ENCODE peak calls at places on chromosomes 5 and 9, in seven cellular contexts. Z is mesendoderm, P is IMR-90, E is H9, N is mesenchymal stem cell, T is H1, D is neuronal stem cell. V is an unnamed sample.

GRCh38 chr9:137435980-137436760 is 5.0 kb downstream of the ENTPD8 start:
- DNase-seq in Z (no peak), P (peak; percentile 76), E (no peak), N (peak; percentile 65), T (no peak), D (no peak), V (peak; percentile 34)

GRCh38 chr5:102666164-102666951 is 88.7 kb upstream of the PAM start:
- DNase-seq in Z (peak; percentile 71), P (no peak), E (no peak), N (no peak), T (no peak), D (peak; percentile 33), V (peak; percentile 32)

GRCh38 chr5:43560128-43560527 is 3.3 kb upstream of the PAIP1 start:
- DNase-seq in Z (no peak), P (peak; percentile 77), E (no peak), N (peak; percentile 26), T (no peak), D (no peak), V (no peak)

GRCh38 chr9:96818535-96818934 is 35.8 kb downstream of the ZNF782 start:
- DNase-seq in Z (peak; percentile 29), P (no peak), E (no peak), N (peak; percentile 19), T (no peak), D (no peak), V (no peak)

GRCh38 chr5:56211298-56211865 is 21.7 kb downstream of the ANKRD55 start:
- DNase-seq in Z (peak; percentile 34), P (peak; percentile 84), E (no peak), N (peak; percentile 80), T (no peak), D (peak; percentile 46), V (peak; percentile 96)

GRCh38 chr5:177312649-177313181 is 1.0 kb upstream of the MXD3 start:
- DNase-seq in Z (peak; percentile 83), P (no peak), E (peak; percentile 84), N (no peak), T (no peak), D (no peak), V (peak; percentile 20)

GRCh38 chr5:96384353-96384752 is 48.7 kb downstream of the PCSK1 start:
- DNase-seq in Z (peak; percentile 4), P (peak; percentile 67), E (no peak), N (peak; percentile 60), T (no peak), D (no peak), V (no peak)

GRCh38 chr5:41193462-41194166 is 19.7 kb downstream of the C6 start:
- DNase-seq in Z (no peak), P (peak; percentile 49), E (no peak), N (no peak), T (no peak), D (no peak), V (peak; percentile 67)

GRCh38 chr5:167861134-167861930 is 430.1 kb upstream of the WWC1 start:
- DNase-seq in Z (peak; percentile 66), P (no peak), E (peak; percentile 49), N (peak; percentile 39), T (no peak), D (peak; percentile 58), V (no peak)

GRCh38 chr5:136506131-136506530 is 140.8 kb upstream of the TRPC7 start:
- DNase-seq in Z (peak; percentile 52), P (no peak), E (peak; percentile 40), N (no peak), T (no peak), D (no peak), V (no peak)

GRCh38 chr9:137267933-137268355 is 9.6 kb upstream of the TOR4A start:
- DNase-seq in Z (no peak), P (peak; percentile 15), E (no peak), N (peak; percentile 79), T (no peak), D (no peak), V (no peak)

GRCh38 chr5:169827769-169828168 is 152.5 kb downstream of the INSYN2B start:
- DNase-seq in Z (no peak), P (peak; percentile 14), E (no peak), N (no peak), T (no peak), D (no peak), V (no peak)

GRCh38 chr5:110112355-110112754 is 422.6 kb downstream of the MAN2A1 start:
- DNase-seq in Z (peak; percentile 16), P (no peak), E (no peak), N (no peak), T (no peak), D (no peak), V (no peak)

GRCh38 chr9:130143974-130144373 is 28.2 kb upstream of the NCS1 start:
- DNase-seq in Z (no peak), P (peak; percentile 42), E (no peak), N (peak; percentile 31), T (no peak), D (no peak), V (no peak)

GRCh38 chr9:87701931-87702421 is 23.9 kb upstream of the CTSL start:
- DNase-seq in Z (peak; percentile 82), P (no peak), E (no peak), N (no peak), T (no peak), D (peak; percentile 17), V (no peak)

GRCh38 chr5:94969174-94969573 is 315.7 kb downstream of the MCTP1 start:
- DNase-seq in Z (peak; percentile 5), P (peak; percentile 18), E (no peak), N (peak; percentile 25), T (no peak), D (no peak), V (no peak)

GRCh38 chr9:20620658-20621552 is 1.4 kb downstream of the MLLT3 start:
- DNase-seq in Z (peak; percentile 16), P (peak; percentile 53), E (peak; percentile 42), N (peak; percentile 70), T (no peak), D (peak; percentile 27), V (peak; percentile 50)

GRCh38 chr5:107917983-107918382 is 247.2 kb upstream of the EFNA5 start:
- DNase-seq in Z (peak; percentile 26), P (no peak), E (no peak), N (no peak), T (no peak), D (no peak), V (peak; percentile 3)

GRCh38 chr9:4508246-4508906 is 18.1 kb downstream of the SLC1A1 start:
- DNase-seq in Z (peak; percentile 65), P (peak; percentile 53), E (no peak), N (peak; percentile 72), T (no peak), D (no peak), V (peak; percentile 59)

GRCh38 chr5:78399115-78399514 is 38.7 kb downstream of the SCAMP1 start:
- DNase-seq in Z (no peak), P (peak; percentile 49), E (no peak), N (no peak), T (no peak), D (no peak), V (no peak)

GRCh38 chr5:135024956-135025729 is 8.9 kb downstream of the PITX1 start:
- DNase-seq in Z (no peak), P (no peak), E (no peak), N (peak; percentile 41), T (no peak), D (no peak), V (peak; percentile 8)

GRCh38 chr9:92332577-92333287 is 7.0 kb downstream of the CENPP start:
- DNase-seq in Z (no peak), P (peak; percentile 43), E (no peak), N (no peak), T (no peak), D (no peak), V (no peak)

GRCh38 chr5:137207023-137207760 is 291.9 kb downstream of the SPOCK1 start:
- DNase-seq in Z (no peak), P (no peak), E (no peak), N (no peak), T (no peak), D (no peak), V (no peak)

GRCh38 chr5:3103241-3103855 is 351.9 kb upstream of the IRX2 start:
- DNase-seq in Z (peak; percentile 36), P (no peak), E (peak; percentile 35), N (no peak), T (no peak), D (peak; percentile 61), V (no peak)

GRCh38 chr5:86766103-86766502 is 148.4 kb downstream of the COX7C start:
- DNase-seq in Z (peak; percentile 37), P (no peak), E (no peak), N (no peak), T (no peak), D (no peak), V (no peak)

GRCh38 chr5:174505621-174506020 is 218.8 kb upstream of the MSX2 start:
- DNase-seq in Z (no peak), P (peak; percentile 60), E (no peak), N (no peak), T (no peak), D (no peak), V (no peak)

GRCh38 chr5:164801910-164802309 is 1296.5 kb downstream of the MAT2B start:
- DNase-seq in Z (peak; percentile 23), P (no peak), E (no peak), N (no peak), T (no peak), D (no peak), V (no peak)

GRCh38 chr5:179806250-179807045 is at the start of gene MGAT4B:
- DNase-seq in Z (peak; percentile 83), P (peak; percentile 70), E (peak; percentile 64), N (peak; percentile 70), T (no peak), D (no peak), V (peak; percentile 79)

GRCh38 chr5:124908603-124909451 is 162.4 kb upstream of the ZNF608 start:
- DNase-seq in Z (peak; percentile 91), P (peak; percentile 18), E (no peak), N (peak; percentile 79), T (no peak), D (no peak), V (no peak)

GRCh38 chr5:72126796-72127195 is 19.5 kb downstream of the MAP1B start:
- DNase-seq in Z (no peak), P (no peak), E (no peak), N (no peak), T (no peak), D (no peak), V (no peak)
- H3K23ac ChIP-seq in Z (no peak overlapping the region), P (no peak overlapping the region), E (no peak overlapping the region), N (no peak overlapping the region), T (no peak overlapping the region), D (no peak overlapping the region), V (no peak overlapping the region)

GRCh38 chr9:6055213-6055612 is 39.8 kb upstream of the RANBP6 start:
- DNase-seq in Z (peak; percentile 93), P (peak; percentile 91), E (peak; percentile 38), N (peak; percentile 89), T (no peak), D (peak; percentile 64), V (peak; percentile 88)
- H3K18ac ChIP-seq in Z (no peak overlapping the region), P (no peak overlapping the region), E (no peak overlapping the region), N (no peak overlapping the region), T (no peak overlapping the region), D (no peak overlapping the region), V (no peak overlapping the region)

GRCh38 chr9:105683688-105684275 is 10.6 kb upstream of the TMEM38B start:
- DNase-seq in Z (no peak), P (no peak), E (no peak), N (no peak), T (no peak), D (no peak), V (no peak)
- H3K4ac ChIP-seq in Z (no peak overlapping the region), P (no peak overlapping the region), E (no peak overlapping the region), N (no peak overlapping the region), T (no peak overlapping the region), D (no peak overlapping the region), V (no peak overlapping the region)

DNA sequence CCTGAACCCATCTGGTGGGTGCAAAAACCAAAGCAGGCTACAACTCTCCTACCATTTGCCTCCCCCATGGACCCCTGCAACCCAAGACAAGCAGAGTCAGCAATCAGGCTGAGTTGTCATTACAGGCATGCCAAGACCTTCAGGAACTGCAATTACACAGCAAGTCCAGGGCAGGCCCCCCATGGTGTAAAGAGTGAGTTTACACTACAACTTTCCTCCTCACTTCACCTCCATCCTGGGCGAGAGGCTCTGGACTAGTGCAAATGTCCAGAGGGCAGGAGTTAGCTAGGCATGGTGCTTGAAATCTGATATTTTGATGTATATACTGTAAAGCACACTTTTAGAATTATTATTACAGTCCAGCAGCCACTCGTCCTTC is 7.0 kb upstream of the P4HA2 start:
- DNase-seq in Z (no peak), P (no peak), E (peak; percentile 9), N (no peak), T (no peak), D (no peak), V (no peak)
- H3K23ac ChIP-seq in Z (no peak overlapping the region), P (no peak overlapping the region), E (no peak overlapping the region), N (no peak overlapping the region), T (no peak overlapping the region), D (no peak overlapping the region), V (no peak overlapping the region)

V was measured in trophoblast cell.